ENCODE peak calls at places on chromosomes 13 and 19, in ten cellular contexts. One of them, this sample, is unnamed.

GRCh38 chr19:55158848-55159793 is 1.6 kb upstream of the TNNI3 start:
- DNase-seq in thoracic aorta: no peak
- DNase-seq in GM13977: no peak
- DNase-seq in tibial artery: no peak
- DNase-seq in CD4-positive, alpha-beta T cell: no peak
- DNase-seq in osteoblast: peak; percentile 94
- DNase-seq in mucosa of descending colon: no peak
- DNase-seq in AG04449: no peak
- DNase-seq in OCI-LY7: no peak
- DNase-seq in left ventricle myocardium inferior: peak; percentile 86
- DNase-seq in this sample: no peak

GRCh38 chr19:46717034-46717715 is at the start of gene PRKD2:
- DNase-seq in thoracic aorta: peak; percentile 57
- DNase-seq in GM13977: peak; percentile 97
- DNase-seq in tibial artery: peak; percentile 85
- DNase-seq in CD4-positive, alpha-beta T cell: peak; percentile 84
- DNase-seq in osteoblast: peak; percentile 99
- DNase-seq in mucosa of descending colon: peak; percentile 95
- DNase-seq in AG04449: no peak
- DNase-seq in OCI-LY7: peak; percentile 85
- DNase-seq in left ventricle myocardium inferior: peak; percentile 95
- DNase-seq in this sample: peak; percentile 97

GRCh38 chr13:36954542-36954941 is 34.5 kb upstream of the SMAD9 start:
- DNase-seq in thoracic aorta: no peak
- DNase-seq in GM13977: no peak
- DNase-seq in tibial artery: no peak
- DNase-seq in CD4-positive, alpha-beta T cell: no peak
- DNase-seq in osteoblast: no peak
- DNase-seq in mucosa of descending colon: no peak
- DNase-seq in AG04449: no peak
- DNase-seq in OCI-LY7: no peak
- DNase-seq in left ventricle myocardium inferior: no peak
- DNase-seq in this sample: no peak

GRCh38 chr13:107370036-107370785 is 802.3 kb upstream of the ARGLU1 start:
- DNase-seq in thoracic aorta: no peak
- DNase-seq in GM13977: no peak
- DNase-seq in tibial artery: no peak
- DNase-seq in CD4-positive, alpha-beta T cell: no peak
- DNase-seq in osteoblast: no peak
- DNase-seq in mucosa of descending colon: no peak
- DNase-seq in AG04449: no peak
- DNase-seq in OCI-LY7: no peak
- DNase-seq in left ventricle myocardium inferior: no peak
- DNase-seq in this sample: no peak

GRCh38 chr13:110136660-110137585 is 170.0 kb downstream of the COL4A1 start:
- DNase-seq in thoracic aorta: no peak
- DNase-seq in GM13977: peak; percentile 39
- DNase-seq in tibial artery: no peak
- DNase-seq in CD4-positive, alpha-beta T cell: no peak
- DNase-seq in osteoblast: peak; percentile 76
- DNase-seq in mucosa of descending colon: no peak
- DNase-seq in AG04449: no peak
- DNase-seq in OCI-LY7: no peak
- DNase-seq in left ventricle myocardium inferior: no peak
- DNase-seq in this sample: no peak

GRCh38 chr13:77829963-77830362 is 88.7 kb downstream of the EDNRB start:
- DNase-seq in thoracic aorta: no peak
- DNase-seq in GM13977: no peak
- DNase-seq in tibial artery: no peak
- DNase-seq in CD4-positive, alpha-beta T cell: no peak
- DNase-seq in osteoblast: no peak
- DNase-seq in mucosa of descending colon: no peak
- DNase-seq in AG04449: no peak
- DNase-seq in OCI-LY7: no peak
- DNase-seq in left ventricle myocardium inferior: no peak
- DNase-seq in this sample: no peak

GRCh38 chr13:75830842-75831241 is 194.7 kb downstream of the LMO7 start:
- DNase-seq in thoracic aorta: no peak
- DNase-seq in GM13977: no peak
- DNase-seq in tibial artery: no peak
- DNase-seq in CD4-positive, alpha-beta T cell: no peak
- DNase-seq in osteoblast: peak; percentile 35
- DNase-seq in mucosa of descending colon: no peak
- DNase-seq in AG04449: peak; percentile 34
- DNase-seq in OCI-LY7: no peak
- DNase-seq in left ventricle myocardium inferior: no peak
- DNase-seq in this sample: no peak

GRCh38 chr13:67614013-67614412 is 383.9 kb upstream of the PCDH9 start:
- DNase-seq in thoracic aorta: no peak
- DNase-seq in GM13977: no peak
- DNase-seq in tibial artery: no peak
- DNase-seq in CD4-positive, alpha-beta T cell: no peak
- DNase-seq in osteoblast: no peak
- DNase-seq in mucosa of descending colon: no peak
- DNase-seq in AG04449: no peak
- DNase-seq in OCI-LY7: no peak
- DNase-seq in left ventricle myocardium inferior: no peak
- DNase-seq in this sample: no peak

DNA sequence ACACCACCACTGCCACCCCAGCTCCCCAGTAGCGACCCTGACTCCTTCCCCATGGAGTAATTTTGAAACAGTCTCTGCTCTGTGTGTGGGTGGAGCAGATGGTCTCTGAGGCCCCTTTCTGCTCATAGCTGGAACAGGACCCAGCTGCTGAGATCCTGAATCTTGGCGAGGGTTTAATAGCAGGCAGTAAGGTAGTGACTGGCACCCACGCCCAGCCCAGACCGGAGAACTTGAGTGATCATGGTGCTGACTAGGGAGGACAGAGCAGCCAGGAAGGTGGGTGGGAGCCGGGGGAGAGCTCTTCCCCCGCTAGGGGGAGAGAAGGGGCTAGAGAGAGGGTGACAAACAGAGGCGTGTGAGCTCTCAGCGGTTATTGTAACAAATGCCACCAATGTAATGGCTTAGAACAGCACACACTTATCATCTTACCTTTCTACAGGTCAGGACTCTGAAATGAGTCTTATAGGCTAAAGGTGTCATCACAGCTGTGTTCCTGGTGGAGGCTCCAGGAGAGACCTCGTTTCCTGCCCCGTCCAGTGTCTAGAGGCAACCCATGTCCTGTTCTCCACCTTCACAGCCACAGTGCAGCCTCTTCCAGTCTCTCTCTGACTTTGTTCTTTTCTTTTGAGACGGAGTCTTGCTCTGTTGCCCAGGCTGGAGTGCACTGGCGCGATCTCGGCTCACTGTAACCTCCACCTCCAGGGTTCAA is 7.2 kb upstream of the ACER1 start:
- DNase-seq in thoracic aorta: no peak
- DNase-seq in GM13977: no peak
- DNase-seq in tibial artery: no peak
- DNase-seq in CD4-positive, alpha-beta T cell: no peak
- DNase-seq in osteoblast: no peak
- DNase-seq in mucosa of descending colon: no peak
- DNase-seq in AG04449: no peak
- DNase-seq in OCI-LY7: peak; percentile 17
- DNase-seq in left ventricle myocardium inferior: no peak
- DNase-seq in this sample: peak; percentile 39
- TF ChIP-seq CTCF in thoracic aorta: no peak
- TF ChIP-seq CTCF in GM13977: no peak
- TF ChIP-seq CTCF in tibial artery: no peak
- TF ChIP-seq CTCF in CD4-positive, alpha-beta T cell: no peak
- TF ChIP-seq CTCF in osteoblast: no peak
- TF ChIP-seq CTCF in mucosa of descending colon: no peak
- TF ChIP-seq CTCF in AG04449: no peak
- TF ChIP-seq CTCF in OCI-LY7: peak; percentile 34
- TF ChIP-seq CTCF in left ventricle myocardium inferior: no peak
- TF ChIP-seq CTCF in this sample: no peak

GRCh38 chr13:98581971-98582702 is 5.2 kb upstream of the STK24 start:
- DNase-seq in thoracic aorta: no peak
- DNase-seq in GM13977: no peak
- DNase-seq in tibial artery: no peak
- DNase-seq in CD4-positive, alpha-beta T cell: no peak
- DNase-seq in osteoblast: peak; percentile 87
- DNase-seq in mucosa of descending colon: no peak
- DNase-seq in AG04449: no peak
- DNase-seq in OCI-LY7: no peak
- DNase-seq in left ventricle myocardium inferior: no peak
- DNase-seq in this sample: no peak
- TF ChIP-seq CTCF in thoracic aorta: no peak
- TF ChIP-seq CTCF in GM13977: no peak
- TF ChIP-seq CTCF in tibial artery: no peak
- TF ChIP-seq CTCF in CD4-positive, alpha-beta T cell: no peak
- TF ChIP-seq CTCF in osteoblast: no peak
- TF ChIP-seq CTCF in mucosa of descending colon: no peak
- TF ChIP-seq CTCF in AG04449: no peak
- TF ChIP-seq CTCF in OCI-LY7: no peak
- TF ChIP-seq CTCF in left ventricle myocardium inferior: no peak
- TF ChIP-seq CTCF in this sample: no peak

GRCh38 chr13:99955747-99956472 is 15.7 kb downstream of the ZIC5 start:
- DNase-seq in thoracic aorta: no peak
- DNase-seq in GM13977: no peak
- DNase-seq in tibial artery: no peak
- DNase-seq in CD4-positive, alpha-beta T cell: no peak
- DNase-seq in osteoblast: peak; percentile 73
- DNase-seq in mucosa of descending colon: no peak
- DNase-seq in AG04449: no peak
- DNase-seq in OCI-LY7: no peak
- DNase-seq in left ventricle myocardium inferior: no peak
- DNase-seq in this sample: no peak

GRCh38 chr13:99959127-99959529 is 12.4 kb downstream of the ZIC5 start:
- DNase-seq in thoracic aorta: no peak
- DNase-seq in GM13977: no peak
- DNase-seq in tibial artery: no peak
- DNase-seq in CD4-positive, alpha-beta T cell: no peak
- DNase-seq in osteoblast: peak; percentile 82
- DNase-seq in mucosa of descending colon: no peak
- DNase-seq in AG04449: no peak
- DNase-seq in OCI-LY7: no peak
- DNase-seq in left ventricle myocardium inferior: no peak
- DNase-seq in this sample: no peak

GRCh38 chr13:99955107-99955746 is 16.3 kb downstream of the ZIC5 start:
- DNase-seq in thoracic aorta: no peak
- DNase-seq in GM13977: no peak
- DNase-seq in tibial artery: no peak
- DNase-seq in CD4-positive, alpha-beta T cell: no peak
- DNase-seq in osteoblast: no peak
- DNase-seq in mucosa of descending colon: no peak
- DNase-seq in AG04449: no peak
- DNase-seq in OCI-LY7: no peak
- DNase-seq in left ventricle myocardium inferior: no peak
- DNase-seq in this sample: no peak

GRCh38 chr13:99958402-99959126 is 13.0 kb downstream of the ZIC5 start:
- DNase-seq in thoracic aorta: no peak
- DNase-seq in GM13977: no peak
- DNase-seq in tibial artery: no peak
- DNase-seq in CD4-positive, alpha-beta T cell: no peak
- DNase-seq in osteoblast: no peak
- DNase-seq in mucosa of descending colon: no peak
- DNase-seq in AG04449: no peak
- DNase-seq in OCI-LY7: no peak
- DNase-seq in left ventricle myocardium inferior: no peak
- DNase-seq in this sample: no peak

DNA sequence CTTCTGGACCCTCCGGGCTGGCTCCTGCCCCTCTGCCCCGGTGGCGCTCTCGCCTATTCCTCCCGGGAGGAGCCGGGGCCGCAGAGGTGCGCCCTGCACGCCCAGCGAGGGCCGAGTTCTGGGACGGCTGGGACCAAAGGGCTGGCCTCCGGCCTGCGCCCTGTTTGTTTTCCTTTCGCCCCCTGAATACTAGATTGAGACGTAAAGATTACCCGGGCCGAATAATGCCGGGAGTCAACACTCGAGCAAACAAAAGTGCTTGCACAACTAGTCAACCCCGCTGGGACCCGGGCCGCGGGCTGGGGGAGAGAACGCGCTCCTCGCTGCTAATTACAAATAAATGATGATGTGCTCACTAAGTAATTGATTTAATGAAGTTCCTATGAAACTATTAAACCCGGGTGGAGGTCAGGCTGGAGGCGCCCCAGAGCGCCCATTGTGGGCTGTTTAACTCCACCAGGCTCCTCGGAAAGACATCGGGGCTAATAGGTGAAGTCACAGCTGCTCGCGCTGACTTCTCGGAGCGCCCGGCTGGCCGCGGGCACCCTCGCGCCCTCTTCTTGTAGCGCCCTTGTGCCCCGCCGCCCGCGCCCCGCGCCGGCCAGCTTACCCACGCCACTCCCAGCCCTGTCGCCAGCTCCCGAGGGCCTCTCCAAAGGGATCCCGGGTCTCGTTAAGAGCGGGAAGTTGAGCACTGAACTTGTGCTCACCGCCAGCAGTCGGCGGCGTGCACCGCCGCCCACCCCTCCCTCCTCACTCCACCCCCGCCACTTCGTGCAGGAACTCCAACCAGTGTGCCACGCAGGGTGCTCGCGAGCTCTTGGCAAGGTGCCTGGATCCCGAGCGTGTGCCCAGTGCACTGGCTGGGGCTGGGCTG is 14.9 kb downstream of the ZIC5 start:
- DNase-seq in thoracic aorta: no peak
- DNase-seq in GM13977: peak; percentile 55
- DNase-seq in tibial artery: no peak
- DNase-seq in CD4-positive, alpha-beta T cell: no peak
- DNase-seq in osteoblast: peak; percentile 78
- DNase-seq in mucosa of descending colon: no peak
- DNase-seq in AG04449: no peak
- DNase-seq in OCI-LY7: no peak
- DNase-seq in left ventricle myocardium inferior: no peak
- DNase-seq in this sample: peak; percentile 47
- TF ChIP-seq CTCF in thoracic aorta: no peak
- TF ChIP-seq CTCF in GM13977: no peak
- TF ChIP-seq CTCF in tibial artery: no peak
- TF ChIP-seq CTCF in CD4-positive, alpha-beta T cell: no peak
- TF ChIP-seq CTCF in osteoblast: no peak
- TF ChIP-seq CTCF in mucosa of descending colon: no peak
- TF ChIP-seq CTCF in AG04449: no peak
- TF ChIP-seq CTCF in OCI-LY7: no peak
- TF ChIP-seq CTCF in left ventricle myocardium inferior: no peak
- TF ChIP-seq CTCF in this sample: no peak

GRCh38 chr19:40443930-40444180 is 280 bp downstream of the SERTAD3 start:
- DNase-seq in thoracic aorta: no peak
- DNase-seq in GM13977: no peak
- DNase-seq in tibial artery: no peak
- DNase-seq in CD4-positive, alpha-beta T cell: no peak
- DNase-seq in osteoblast: peak; percentile 84
- DNase-seq in mucosa of descending colon: no peak
- DNase-seq in AG04449: no peak
- DNase-seq in OCI-LY7: peak; percentile 69
- DNase-seq in left ventricle myocardium inferior: no peak
- DNase-seq in this sample: no peak

GRCh38 chr19:40445637-40445944 is 1.5 kb upstream of the SERTAD3 start:
- DNase-seq in thoracic aorta: no peak
- DNase-seq in GM13977: no peak
- DNase-seq in tibial artery: no peak
- DNase-seq in CD4-positive, alpha-beta T cell: no peak
- DNase-seq in osteoblast: no peak
- DNase-seq in mucosa of descending colon: no peak
- DNase-seq in AG04449: no peak
- DNase-seq in OCI-LY7: no peak
- DNase-seq in left ventricle myocardium inferior: no peak
- DNase-seq in this sample: no peak

GRCh38 chr19:40443131-40443929 is 805 bp downstream of the SERTAD3 start:
- DNase-seq in thoracic aorta: peak; percentile 100
- DNase-seq in GM13977: peak; percentile 99
- DNase-seq in tibial artery: peak; percentile 100
- DNase-seq in CD4-positive, alpha-beta T cell: peak; percentile 99
- DNase-seq in osteoblast: peak; percentile 99
- DNase-seq in mucosa of descending colon: peak; percentile 100
- DNase-seq in AG04449: peak; percentile 96
- DNase-seq in OCI-LY7: peak; percentile 100
- DNase-seq in left ventricle myocardium inferior: peak; percentile 100
- DNase-seq in this sample: peak; percentile 98

GRCh38 chr19:40445006-40445312 is 824 bp upstream of the SERTAD3 start:
- DNase-seq in thoracic aorta: no peak
- DNase-seq in GM13977: no peak
- DNase-seq in tibial artery: no peak
- DNase-seq in CD4-positive, alpha-beta T cell: no peak
- DNase-seq in osteoblast: no peak
- DNase-seq in mucosa of descending colon: no peak
- DNase-seq in AG04449: no peak
- DNase-seq in OCI-LY7: no peak
- DNase-seq in left ventricle myocardium inferior: no peak
- DNase-seq in this sample: no peak

DNA sequence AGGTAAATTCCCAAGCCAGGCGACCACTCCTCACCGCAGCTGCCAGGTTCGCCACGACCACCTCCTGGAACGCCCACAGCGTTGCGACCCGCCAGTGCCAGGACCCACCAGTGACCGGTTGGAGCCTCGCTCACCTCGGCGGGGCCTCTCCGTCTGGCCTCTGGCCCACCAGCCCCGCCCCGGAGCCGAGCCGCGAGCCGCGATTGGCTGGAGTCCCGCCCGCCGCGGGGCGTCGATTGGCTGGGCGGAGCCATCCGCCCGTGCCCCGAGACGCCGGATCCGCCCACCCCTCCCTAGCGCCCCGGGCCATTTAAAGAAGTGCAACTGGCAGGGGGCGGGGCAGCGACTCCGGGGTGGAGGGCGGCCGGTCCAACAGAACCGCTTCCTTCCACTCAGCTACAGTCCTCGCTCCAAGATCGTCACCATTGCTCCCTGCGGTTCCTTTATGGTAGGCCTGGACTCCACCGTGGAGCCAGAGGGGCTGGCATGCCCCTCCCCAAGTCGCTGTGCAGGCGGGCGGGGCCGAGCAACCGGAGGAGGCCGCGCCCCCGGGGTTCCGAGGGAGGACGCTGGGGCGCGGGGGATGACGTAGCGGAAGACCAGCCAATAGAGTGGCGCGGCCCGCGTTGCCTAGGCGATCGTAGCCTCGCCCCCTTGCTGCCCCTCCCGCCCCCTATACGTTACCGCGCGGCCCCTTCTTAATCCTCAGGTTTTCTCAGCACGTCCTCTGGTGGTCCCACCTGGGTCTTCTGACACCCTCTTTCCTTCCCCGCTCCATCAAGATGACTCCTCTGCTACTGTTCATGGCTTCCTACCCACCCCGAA is at the start of gene SERTAD3:
- DNase-seq in thoracic aorta: peak; percentile 94
- DNase-seq in GM13977: peak; percentile 98
- DNase-seq in tibial artery: peak; percentile 98
- DNase-seq in CD4-positive, alpha-beta T cell: peak; percentile 96
- DNase-seq in osteoblast: peak; percentile 99
- DNase-seq in mucosa of descending colon: peak; percentile 98
- DNase-seq in AG04449: peak; percentile 44
- DNase-seq in OCI-LY7: peak; percentile 98
- DNase-seq in left ventricle myocardium inferior: peak; percentile 98
- DNase-seq in this sample: peak; percentile 97
- TF ChIP-seq CTCF in thoracic aorta: peak; percentile 28
- TF ChIP-seq CTCF in GM13977: peak; percentile 44
- TF ChIP-seq CTCF in tibial artery: no peak
- TF ChIP-seq CTCF in CD4-positive, alpha-beta T cell: no peak
- TF ChIP-seq CTCF in osteoblast: no peak
- TF ChIP-seq CTCF in mucosa of descending colon: no peak
- TF ChIP-seq CTCF in AG04449: no peak
- TF ChIP-seq CTCF in OCI-LY7: peak; percentile 72
- TF ChIP-seq CTCF in left ventricle myocardium inferior: no peak
- TF ChIP-seq CTCF in this sample: no peak

This sample was measured in GM13976.